ENCODE peak calls at places on chromosomes 5 and 9, in seven cellular contexts. O, U, E, P, B, F and I are unnamed samples.

GRCh38 chr5:125412051-125412560 is 665.7 kb upstream of the ZNF608 start:
- DNase-seq in U (no peak), B (peak), O (no peak), P (peak), F (no peak), E (no peak), I (no peak)

GRCh38 chr9:107949058-107949457 is 459.5 kb upstream of the KLF4 start:
- DNase-seq in P (no peak), O (no peak), U (no peak), B (no peak), E (no peak), F (no peak), I (no peak)

GRCh38 chr9:117290809-117291208 is 124.0 kb downstream of the ASTN2 start:
- DNase-seq in B (no peak), O (no peak), E (no peak), U (no peak), P (no peak), F (no peak), I (no peak)

GRCh38 chr9:137204731-137205125 is 720 bp downstream of the TMEM203 start:
- DNase-seq in U (no peak), B (no peak), E (no peak), O (no peak), P (no peak), F (no peak), I (no peak)

GRCh38 chr5:14870347-14871083 is 1.1 kb downstream of the ANKH start:
- DNase-seq in B (no peak), O (no peak), E (no peak), P (peak), U (no peak), F (no peak), I (no peak)

GRCh38 chr9:127714916-127715442 is 484 bp downstream of the PTRH1 start:
- DNase-seq in P (peak), E (no peak), U (no peak), F (no peak), O (no peak), B (no peak), I (no peak)

GRCh38 chr9:121975801-121976277 is 117.3 kb downstream of the TTLL11 start:
- DNase-seq in E (no peak), O (peak), U (no peak), F (no peak), B (no peak), P (no peak), I (no peak)

GRCh38 chr9:106930477-106930876 is 67.5 kb downstream of the ZNF462 start:
- DNase-seq in O (no peak), F (no peak), P (no peak), B (no peak), U (no peak), E (no peak), I (no peak)

GRCh38 chr5:104016650-104017049 is 454.1 kb upstream of the NUDT12 start:
- DNase-seq in F (no peak), O (no peak), E (no peak), B (no peak), U (no peak), P (no peak), I (no peak)

GRCh38 chr9:109286571-109286977 is 34.3 kb downstream of the EPB41L4B start:
- DNase-seq in F (peak), O (no peak), P (no peak), E (no peak), U (no peak), B (no peak), I (no peak)

GRCh38 chr9:136588663-136589464 is 43.0 kb upstream of the NOTCH1 start:
- DNase-seq in E (no peak), F (no peak), U (no peak), O (no peak), B (no peak), P (no peak), I (no peak)

GRCh38 chr5:172588380-172588779 is 52.7 kb upstream of the NEURL1B start:
- DNase-seq in O (no peak), U (no peak), E (no peak), B (peak), P (no peak), F (no peak), I (no peak)

GRCh38 chr9:118567861-118568260 is 801.4 kb downstream of the BRINP1 start:
- DNase-seq in B (no peak), F (no peak), O (no peak), U (no peak), E (no peak), P (no peak), I (no peak)

GRCh38 chr5:1793301-1793740 is 6.3 kb downstream of the MRPL36 start:
- DNase-seq in F (no peak), E (no peak), B (peak), O (no peak), P (no peak), U (peak), I (no peak)

GRCh38 chr5:151086905-151087360 is 6.1 kb upstream of the TNIP1 start:
- DNase-seq in O (no peak), E (no peak), F (no peak), P (no peak), B (no peak), U (no peak), I (no peak)

GRCh38 chr5:150152636-150153462 is 2.8 kb downstream of the PDGFRB start:
- DNase-seq in E (no peak), F (no peak), O (no peak), P (no peak), B (no peak), U (no peak), I (no peak)

GRCh38 chr5:132865668-132866341 is 464 bp downstream of the GDF9 start:
- DNase-seq in F (no peak), O (no peak), U (no peak), B (no peak), E (no peak), P (no peak), I (no peak)

GRCh38 chr5:132870801-132871200 is 2.7 kb upstream of the LEAP2 start:
- DNase-seq in P (no peak), F (no peak), O (no peak), U (no peak), E (no peak), B (no peak), I (no peak)

GRCh38 chr5:132868754-132869153 is 2.3 kb downstream of the UQCRQ start:
- DNase-seq in F (no peak), U (no peak), O (no peak), E (no peak), B (no peak), P (no peak), I (no peak)

GRCh38 chr5:132866342-132867045 is at the start of the genes GDF9 and UQCRQ:
- DNase-seq in U (peak), E (peak), O (peak), B (peak), F (peak), P (peak), I (peak)

GRCh38 chr5:132867046-132867451 is 607 bp downstream of the UQCRQ start:
- DNase-seq in B (no peak), U (no peak), O (no peak), F (no peak), E (no peak), P (no peak), I (no peak)
- H3K4me3 ChIP-seq in B (peak), U (peak), O (peak), F (peak), E (peak), P (peak), I (peak)

GRCh38 chr9:130306826-130307666 is 41.5 kb downstream of the HMCN2 start:
- DNase-seq in P (no peak), F (no peak), O (no peak), U (no peak), B (no peak), E (no peak), I (no peak)

GRCh38 chr9:130308081-130308571 is 42.6 kb downstream of the HMCN2 start:
- DNase-seq in B (no peak), E (no peak), P (no peak), O (no peak), U (no peak), F (no peak), I (no peak)

GRCh38 chr9:130309689-130310455 is 44.3 kb downstream of the HMCN2 start:
- DNase-seq in B (no peak), U (no peak), P (no peak), E (no peak), F (no peak), O (no peak), I (no peak)

GRCh38 chr9:130305381-130305780 is 39.8 kb downstream of the HMCN2 start:
- DNase-seq in B (peak), E (no peak), U (no peak), O (no peak), F (no peak), P (no peak), I (no peak)

GRCh38 chr9:130307667-130307943 is 42.0 kb downstream of the HMCN2 start:
- DNase-seq in O (no peak), F (no peak), P (no peak), U (no peak), B (no peak), E (no peak), I (no peak)
- TF ChIP-seq EP300 in O (no peak), F (no peak), P (no peak), U (no peak), B (no peak), E (no peak), I (no peak)

DNA sequence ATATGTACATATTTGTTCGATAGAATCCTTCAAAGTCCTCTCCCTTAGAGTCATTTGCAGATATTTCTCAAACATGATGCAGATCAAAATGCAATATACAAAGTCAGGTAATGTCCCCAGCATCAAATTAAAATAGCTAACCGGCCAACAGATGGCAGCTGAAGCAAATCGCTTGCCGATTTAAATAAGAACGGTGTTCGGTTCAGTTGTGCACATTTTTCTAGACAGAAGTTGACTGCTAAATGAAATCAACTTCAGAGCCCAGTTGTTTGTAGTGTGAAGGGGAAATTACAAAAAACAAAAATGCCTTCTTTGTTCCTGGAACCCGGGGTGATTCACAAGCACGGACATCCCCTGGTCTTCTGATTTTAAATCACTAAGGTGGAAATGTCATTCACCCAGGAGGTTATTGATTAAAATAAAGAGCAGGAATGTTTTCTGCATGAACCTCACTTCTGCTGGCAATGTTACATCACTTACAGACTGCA is 219.2 kb downstream of the EBF1 start:
- DNase-seq in U (no peak), P (no peak), F (no peak), E (no peak), B (no peak), O (no peak), I (no peak)
- H3K27ac ChIP-seq in U (no peak), P (no peak), F (no peak), E (no peak), B (no peak), O (no peak), I (no peak)

GRCh38 chr9:72875221-72875620 is 77.6 kb downstream of the ALDH1A1 start:
- DNase-seq in F (no peak), U (no peak), O (no peak), B (no peak), E (no peak), P (no peak), I (no peak)
- H3K4me3 ChIP-seq in F (no peak), U (no peak), O (no peak), B (no peak), E (no peak), P (no peak), I (no peak)

GRCh38 chr5:52922384-52922783 is 66.8 kb upstream of the ITGA2 start:
- DNase-seq in O (peak), P (no peak), B (peak), E (no peak), U (no peak), F (peak), I (no peak)
- TF ChIP-seq EP300 in O (no peak), P (no peak), B (no peak), E (no peak), U (no peak), F (no peak), I (no peak)

GRCh38 chr9:95055851-95056551 is 261.5 kb downstream of the FANCC start:
- DNase-seq in E (no peak), P (no peak), O (no peak), B (no peak), F (no peak), U (no peak), I (no peak)
- H3K27ac ChIP-seq in E (peak), P (no peak), O (peak), B (peak), F (peak), U (peak), I (peak)

GRCh38 chr9:129888085-129888808 is 53.0 kb downstream of the USP20 start:
- DNase-seq in U (no peak), P (no peak), F (no peak), E (no peak), O (no peak), B (no peak), I (no peak)
- H3K4me3 ChIP-seq in U (peak), P (no peak), F (no peak), E (peak), O (no peak), B (no peak), I (no peak)

GRCh38 chr5:23457780-23458179 is 49.6 kb upstream of the PRDM9 start:
- DNase-seq in B (no peak), P (no peak), O (no peak), F (no peak), U (no peak), E (no peak), I (no peak)
- TF ChIP-seq EP300 in B (no peak), P (no peak), O (no peak), F (no peak), U (no peak), E (no peak), I (no peak)

GRCh38 chr9:33044162-33044673 is 19.1 kb downstream of the DNAJA1 start:
- DNase-seq in U (peak), O (no peak), B (peak), F (peak), E (peak), P (peak), I (peak)

GRCh38 chr9:33044677-33045282 is 19.7 kb downstream of the DNAJA1 start:
- DNase-seq in F (peak), B (no peak), P (no peak), U (no peak), O (no peak), E (no peak), I (no peak)

GRCh38 chr9:33040792-33041458 is 15.9 kb downstream of the DNAJA1 start:
- DNase-seq in U (no peak), B (no peak), E (no peak), P (no peak), O (no peak), F (no peak), I (no peak)

GRCh38 chr9:33041459-33042188 is 16.6 kb downstream of the DNAJA1 start:
- DNase-seq in O (no peak), P (no peak), U (no peak), B (no peak), E (no peak), F (no peak), I (no peak)

DNA sequence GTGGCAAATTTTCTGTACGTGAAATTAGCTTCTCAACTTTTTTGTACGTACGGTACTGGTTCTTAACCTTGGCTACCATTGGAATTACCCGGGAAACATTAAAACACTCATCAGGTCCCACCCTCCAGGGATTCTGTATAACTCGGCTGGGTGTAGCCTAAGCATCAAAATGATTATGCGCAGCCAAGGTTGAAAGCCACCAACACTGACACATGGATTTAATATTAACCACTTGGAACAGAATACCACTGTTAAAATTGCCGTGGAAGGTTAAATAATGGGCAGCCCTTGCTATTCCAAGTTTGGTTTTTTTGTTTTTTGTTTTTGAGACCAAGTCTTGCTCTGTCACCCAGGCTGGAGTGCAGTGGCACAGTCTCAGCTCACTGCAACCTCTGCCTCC is 17.5 kb downstream of the DNAJA1 start:
- DNase-seq in E (no peak), U (no peak), P (no peak), F (no peak), B (no peak), O (no peak), I (no peak)
- H3K27ac ChIP-seq in E (peak), U (no peak), P (no peak), F (peak), B (no peak), O (peak), I (no peak)

GRCh38 chr5:88879724-88880123 is 3.3 kb downstream of the MEF2C start:
- DNase-seq in O (no peak), U (no peak), E (no peak), P (no peak), F (no peak), B (no peak), I (no peak)
- H3K4me3 ChIP-seq in O (no peak), U (peak), E (peak), P (no peak), F (no peak), B (peak), I (no peak)